ENCODE peak calls at places on chromosomes 5 and 9, in seven cellular contexts. One of them, this sample, is unnamed.

GRCh38 chr5:107389130-107389553 is 281.6 kb downstream of the EFNA5 start:
- DNase-seq in heart right ventricle: no peak
- DNase-seq in uterus: no peak
- DNase-seq in upper lobe of right lung: no peak
- DNase-seq in RWPE2: no peak
- DNase-seq in colonic mucosa: peak; percentile 24
- DNase-seq in CD8-positive, alpha-beta T cell: no peak
- DNase-seq in this sample: no peak

GRCh38 chr5:135600971-135601381 is 22.2 kb upstream of the CXCL14 start:
- DNase-seq in heart right ventricle: no peak
- DNase-seq in uterus: no peak
- DNase-seq in upper lobe of right lung: no peak
- DNase-seq in RWPE2: no peak
- DNase-seq in colonic mucosa: no peak
- DNase-seq in CD8-positive, alpha-beta T cell: no peak
- DNase-seq in this sample: no peak

GRCh38 chr5:160175438-160176218 is 53.7 kb upstream of the FABP6 start:
- DNase-seq in heart right ventricle: peak; percentile 61
- DNase-seq in uterus: peak; percentile 76
- DNase-seq in upper lobe of right lung: no peak
- DNase-seq in RWPE2: no peak
- DNase-seq in colonic mucosa: no peak
- DNase-seq in CD8-positive, alpha-beta T cell: no peak
- DNase-seq in this sample: peak; percentile 89

GRCh38 chr9:90007516-90008430 is 403.0 kb downstream of the GADD45G start:
- DNase-seq in heart right ventricle: no peak
- DNase-seq in uterus: no peak
- DNase-seq in upper lobe of right lung: no peak
- DNase-seq in RWPE2: no peak
- DNase-seq in colonic mucosa: no peak
- DNase-seq in CD8-positive, alpha-beta T cell: no peak
- DNase-seq in this sample: no peak

GRCh38 chr5:124114911-124115310 is 602.9 kb downstream of the CSNK1G3 start:
- DNase-seq in heart right ventricle: no peak
- DNase-seq in uterus: no peak
- DNase-seq in upper lobe of right lung: no peak
- DNase-seq in RWPE2: no peak
- DNase-seq in colonic mucosa: no peak
- DNase-seq in CD8-positive, alpha-beta T cell: no peak
- DNase-seq in this sample: no peak

GRCh38 chr5:156191547-156191946 is 135.4 kb upstream of the SGCD start:
- DNase-seq in heart right ventricle: no peak
- DNase-seq in uterus: no peak
- DNase-seq in upper lobe of right lung: no peak
- DNase-seq in RWPE2: no peak
- DNase-seq in colonic mucosa: no peak
- DNase-seq in CD8-positive, alpha-beta T cell: no peak
- DNase-seq in this sample: no peak

GRCh38 chr9:99465231-99465891 is 243.3 kb downstream of the SEC61B start:
- DNase-seq in heart right ventricle: no peak
- DNase-seq in uterus: no peak
- DNase-seq in upper lobe of right lung: no peak
- DNase-seq in RWPE2: no peak
- DNase-seq in colonic mucosa: no peak
- DNase-seq in CD8-positive, alpha-beta T cell: no peak
- DNase-seq in this sample: no peak

GRCh38 chr5:79133121-79133656 is 21.6 kb downstream of the BHMT start:
- DNase-seq in heart right ventricle: no peak
- DNase-seq in uterus: no peak
- DNase-seq in upper lobe of right lung: no peak
- DNase-seq in RWPE2: no peak
- DNase-seq in colonic mucosa: no peak
- DNase-seq in CD8-positive, alpha-beta T cell: no peak
- DNase-seq in this sample: no peak

GRCh38 chr9:136481558-136481957 is 1.3 kb downstream of the SEC16A start:
- DNase-seq in heart right ventricle: no peak
- DNase-seq in uterus: no peak
- DNase-seq in upper lobe of right lung: no peak
- DNase-seq in RWPE2: no peak
- DNase-seq in colonic mucosa: no peak
- DNase-seq in CD8-positive, alpha-beta T cell: peak; percentile 36
- DNase-seq in this sample: no peak

GRCh38 chr9:136484153-136485048 is 1.6 kb upstream of the SEC16A start:
- DNase-seq in heart right ventricle: peak; percentile 52
- DNase-seq in uterus: peak; percentile 39
- DNase-seq in upper lobe of right lung: peak; percentile 81
- DNase-seq in RWPE2: no peak
- DNase-seq in colonic mucosa: peak; percentile 57
- DNase-seq in CD8-positive, alpha-beta T cell: peak; percentile 23
- DNase-seq in this sample: peak; percentile 33

GRCh38 chr9:136483589-136484152 is 831 bp upstream of the SEC16A start:
- DNase-seq in heart right ventricle: peak; percentile 96
- DNase-seq in uterus: peak; percentile 87
- DNase-seq in upper lobe of right lung: peak; percentile 97
- DNase-seq in RWPE2: peak; percentile 90
- DNase-seq in colonic mucosa: peak; percentile 94
- DNase-seq in CD8-positive, alpha-beta T cell: peak; percentile 93
- DNase-seq in this sample: peak; percentile 95

GRCh38 chr9:136482793-136483588 is at the start of gene SEC16A:
- DNase-seq in heart right ventricle: peak; percentile 100
- DNase-seq in uterus: peak; percentile 100
- DNase-seq in upper lobe of right lung: peak; percentile 100
- DNase-seq in RWPE2: peak; percentile 99
- DNase-seq in colonic mucosa: peak; percentile 100
- DNase-seq in CD8-positive, alpha-beta T cell: peak; percentile 99
- DNase-seq in this sample: peak; percentile 99

DNA sequence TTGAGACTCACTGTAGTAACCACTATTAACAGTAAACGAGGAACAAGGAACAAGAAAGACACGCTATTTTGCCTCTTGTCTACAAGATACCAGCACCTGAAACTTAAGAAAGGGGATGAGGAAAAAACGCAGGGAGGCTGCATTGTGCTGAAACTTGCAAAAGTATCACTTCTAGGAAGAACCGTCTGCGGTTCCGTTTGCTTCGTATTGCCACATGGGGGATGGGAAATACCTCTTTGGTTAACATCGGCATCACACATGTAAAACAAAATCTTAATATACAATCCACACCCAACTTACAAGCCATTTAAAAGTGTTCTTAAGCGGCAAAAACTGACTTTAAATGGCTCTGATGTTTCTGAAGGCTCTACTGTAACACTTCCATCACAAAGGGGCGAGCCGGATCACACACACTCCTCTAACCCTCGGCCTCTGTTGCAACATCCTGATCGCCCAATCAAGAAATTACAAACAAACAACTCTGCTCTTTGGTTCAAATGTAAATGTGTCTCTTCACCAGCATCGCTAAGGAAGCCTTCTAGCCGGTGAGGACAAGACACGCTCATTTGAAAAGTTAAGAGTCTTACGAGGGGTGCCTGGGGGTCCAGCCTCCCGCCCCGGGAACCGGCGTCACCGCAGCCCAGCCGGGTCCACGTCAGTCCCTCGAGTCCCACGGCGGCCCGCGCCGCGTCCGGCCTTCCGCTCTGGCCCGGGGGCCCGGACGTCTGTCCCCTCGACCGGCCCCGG is 621 bp downstream of the SEC16A start:
- DNase-seq in heart right ventricle: no peak
- DNase-seq in uterus: no peak
- DNase-seq in upper lobe of right lung: no peak
- DNase-seq in RWPE2: no peak
- DNase-seq in colonic mucosa: peak; percentile 36
- DNase-seq in CD8-positive, alpha-beta T cell: peak; percentile 39
- DNase-seq in this sample: peak; percentile 49
- H3K27ac ChIP-seq in heart right ventricle: peak overlapping the region; percentile 100
- H3K27ac ChIP-seq in uterus: peak overlapping the region; percentile 99
- H3K27ac ChIP-seq in upper lobe of right lung: peak overlapping the region; percentile 96
- H3K27ac ChIP-seq in RWPE2: peak overlapping the region; percentile 82
- H3K27ac ChIP-seq in colonic mucosa: peak overlapping the region; percentile 92
- H3K27ac ChIP-seq in CD8-positive, alpha-beta T cell: peak overlapping the region; percentile 94
- H3K27ac ChIP-seq in this sample: peak overlapping the region; percentile 99

GRCh38 chr5:28219539-28219938 is 1181.2 kb upstream of the CDH9 start:
- DNase-seq in heart right ventricle: no peak
- DNase-seq in uterus: no peak
- DNase-seq in upper lobe of right lung: no peak
- DNase-seq in RWPE2: no peak
- DNase-seq in colonic mucosa: no peak
- DNase-seq in CD8-positive, alpha-beta T cell: no peak
- DNase-seq in this sample: no peak

GRCh38 chr5:28216939-28217360 is 1178.6 kb upstream of the CDH9 start:
- DNase-seq in heart right ventricle: no peak
- DNase-seq in uterus: no peak
- DNase-seq in upper lobe of right lung: no peak
- DNase-seq in RWPE2: no peak
- DNase-seq in colonic mucosa: no peak
- DNase-seq in CD8-positive, alpha-beta T cell: no peak
- DNase-seq in this sample: no peak

GRCh38 chr5:28217695-28218094 is 1179.3 kb upstream of the CDH9 start:
- DNase-seq in heart right ventricle: no peak
- DNase-seq in uterus: no peak
- DNase-seq in upper lobe of right lung: no peak
- DNase-seq in RWPE2: no peak
- DNase-seq in colonic mucosa: no peak
- DNase-seq in CD8-positive, alpha-beta T cell: no peak
- DNase-seq in this sample: no peak

GRCh38 chr5:28215091-28215490 is 1176.7 kb upstream of the CDH9 start:
- DNase-seq in heart right ventricle: no peak
- DNase-seq in uterus: no peak
- DNase-seq in upper lobe of right lung: no peak
- DNase-seq in RWPE2: no peak
- DNase-seq in colonic mucosa: no peak
- DNase-seq in CD8-positive, alpha-beta T cell: no peak
- DNase-seq in this sample: no peak

DNA sequence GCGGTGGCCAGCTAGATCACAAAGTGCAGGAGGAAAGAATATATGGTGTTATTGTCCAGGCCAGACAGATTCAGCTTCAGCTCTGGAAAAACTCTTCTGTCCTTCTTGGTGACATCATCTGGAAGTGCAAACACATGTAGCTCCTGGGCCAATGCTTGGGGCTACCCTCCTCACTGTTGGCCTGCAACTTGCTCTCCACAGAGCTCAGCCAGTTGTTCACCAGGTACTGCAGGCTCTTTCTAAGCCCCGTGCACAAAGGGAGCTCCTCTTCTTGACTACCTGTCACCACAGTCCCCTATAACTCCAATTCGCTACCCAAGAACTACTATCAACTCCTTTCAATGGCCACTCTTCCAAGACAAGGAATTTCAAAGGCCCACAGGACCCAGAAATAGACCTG is 1175.9 kb upstream of the CDH9 start:
- DNase-seq in heart right ventricle: no peak
- DNase-seq in uterus: no peak
- DNase-seq in upper lobe of right lung: no peak
- DNase-seq in RWPE2: no peak
- DNase-seq in colonic mucosa: no peak
- DNase-seq in CD8-positive, alpha-beta T cell: no peak
- DNase-seq in this sample: no peak
- H3K4me3 ChIP-seq in heart right ventricle: no peak overlapping the region
- H3K4me3 ChIP-seq in uterus: no peak overlapping the region
- H3K4me3 ChIP-seq in upper lobe of right lung: no peak overlapping the region
- H3K4me3 ChIP-seq in RWPE2: no peak overlapping the region
- H3K4me3 ChIP-seq in colonic mucosa: no peak overlapping the region
- H3K4me3 ChIP-seq in CD8-positive, alpha-beta T cell: no peak overlapping the region
- H3K4me3 ChIP-seq in this sample: no peak overlapping the region

DNA sequence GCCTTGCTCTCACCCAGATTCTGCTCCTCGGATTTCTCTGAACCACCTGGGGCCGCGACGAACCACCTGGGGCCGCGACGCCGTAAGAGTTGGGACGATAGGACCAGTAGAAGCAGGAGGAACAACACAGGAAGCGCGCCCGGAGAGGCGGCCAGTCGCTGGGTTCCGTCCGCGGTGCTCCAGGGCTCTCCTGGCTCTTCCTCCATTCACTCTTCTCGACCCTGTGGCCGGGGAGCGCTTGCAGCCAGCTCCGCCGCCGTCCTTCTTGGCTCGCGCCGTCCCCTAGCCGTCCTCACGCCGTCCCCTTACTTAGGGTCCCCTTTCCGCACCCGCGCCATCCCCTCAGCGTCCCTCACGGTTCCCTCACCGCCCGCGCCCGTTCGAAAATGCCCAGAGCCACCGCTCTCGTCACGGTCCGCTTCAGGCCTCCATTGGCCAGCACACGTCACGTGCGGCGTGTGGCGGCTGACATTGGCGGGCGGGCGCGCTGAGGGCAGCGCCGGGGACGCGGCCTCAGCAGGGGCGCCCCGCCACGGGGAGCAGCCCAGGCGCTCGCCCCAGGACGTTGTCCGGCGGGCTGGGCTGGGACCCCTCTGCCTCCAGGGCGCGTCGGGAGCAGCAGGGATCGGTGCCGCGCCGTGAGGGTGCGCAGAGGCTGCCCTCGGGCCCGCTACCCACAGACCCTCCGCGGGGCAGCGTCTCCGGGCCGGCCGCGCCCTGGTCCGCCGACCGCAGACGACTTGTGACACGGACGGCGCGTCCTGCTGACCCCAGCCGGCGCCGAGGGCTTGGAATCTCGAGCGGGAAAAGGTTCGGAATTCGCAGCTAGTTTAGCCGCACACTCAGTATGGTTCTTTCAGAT is 53.7 kb upstream of the PTPDC1 start:
- DNase-seq in heart right ventricle: peak; percentile 88
- DNase-seq in uterus: peak; percentile 77
- DNase-seq in upper lobe of right lung: peak; percentile 94
- DNase-seq in RWPE2: peak; percentile 85
- DNase-seq in colonic mucosa: peak; percentile 89
- DNase-seq in CD8-positive, alpha-beta T cell: peak; percentile 76
- DNase-seq in this sample: peak; percentile 85
- TF ChIP-seq CTCF in heart right ventricle: no peak
- TF ChIP-seq CTCF in uterus: no peak
- TF ChIP-seq CTCF in upper lobe of right lung: no peak
- TF ChIP-seq CTCF in RWPE2: no peak
- TF ChIP-seq CTCF in colonic mucosa: no peak
- TF ChIP-seq CTCF in CD8-positive, alpha-beta T cell: no peak
- TF ChIP-seq CTCF in this sample: no peak

GRCh38 chr9:37436540-37436939 is 14.0 kb downstream of the GRHPR start:
- DNase-seq in heart right ventricle: no peak
- DNase-seq in uterus: no peak
- DNase-seq in upper lobe of right lung: no peak
- DNase-seq in RWPE2: no peak
- DNase-seq in colonic mucosa: no peak
- DNase-seq in CD8-positive, alpha-beta T cell: no peak
- DNase-seq in this sample: no peak

GRCh38 chr9:37438359-37438758 is 15.9 kb downstream of the GRHPR start:
- DNase-seq in heart right ventricle: no peak
- DNase-seq in uterus: no peak
- DNase-seq in upper lobe of right lung: no peak
- DNase-seq in RWPE2: no peak
- DNase-seq in colonic mucosa: no peak
- DNase-seq in CD8-positive, alpha-beta T cell: no peak
- DNase-seq in this sample: no peak

GRCh38 chr9:37437616-37438015 is 15.1 kb downstream of the GRHPR start:
- DNase-seq in heart right ventricle: no peak
- DNase-seq in uterus: no peak
- DNase-seq in upper lobe of right lung: no peak
- DNase-seq in RWPE2: no peak
- DNase-seq in colonic mucosa: no peak
- DNase-seq in CD8-positive, alpha-beta T cell: no peak
- DNase-seq in this sample: no peak

GRCh38 chr9:37433754-37434435 is 11.4 kb downstream of the GRHPR start:
- DNase-seq in heart right ventricle: no peak
- DNase-seq in uterus: no peak
- DNase-seq in upper lobe of right lung: no peak
- DNase-seq in RWPE2: no peak
- DNase-seq in colonic mucosa: no peak
- DNase-seq in CD8-positive, alpha-beta T cell: no peak
- DNase-seq in this sample: no peak

DNA sequence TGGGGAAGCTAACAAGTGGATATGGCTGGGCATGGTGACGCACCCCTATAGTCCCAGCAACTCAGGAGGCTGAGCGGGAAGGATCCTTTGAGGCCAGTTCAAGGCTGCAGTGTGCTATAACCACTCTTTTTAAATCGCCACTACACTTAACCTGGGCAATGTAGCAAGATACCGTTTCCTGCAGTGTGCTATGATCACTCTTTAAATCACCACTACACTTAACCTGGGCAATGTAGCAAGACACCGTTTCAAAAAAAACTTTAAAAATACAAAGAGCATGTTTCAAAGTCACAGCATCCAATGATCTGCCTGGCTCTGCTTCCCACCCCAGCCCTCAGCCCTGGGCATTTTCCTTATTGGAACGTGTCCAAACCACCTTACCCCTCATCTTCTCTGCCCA is 14.5 kb downstream of the GRHPR start:
- DNase-seq in heart right ventricle: no peak
- DNase-seq in uterus: no peak
- DNase-seq in upper lobe of right lung: no peak
- DNase-seq in RWPE2: no peak
- DNase-seq in colonic mucosa: no peak
- DNase-seq in CD8-positive, alpha-beta T cell: no peak
- DNase-seq in this sample: no peak
- H3K27ac ChIP-seq in heart right ventricle: no peak overlapping the region
- H3K27ac ChIP-seq in uterus: no peak overlapping the region
- H3K27ac ChIP-seq in upper lobe of right lung: no peak overlapping the region
- H3K27ac ChIP-seq in RWPE2: no peak overlapping the region
- H3K27ac ChIP-seq in colonic mucosa: no peak overlapping the region
- H3K27ac ChIP-seq in CD8-positive, alpha-beta T cell: no peak overlapping the region
- H3K27ac ChIP-seq in this sample: no peak overlapping the region